ENCODE peak calls at places on chromosomes 7 and 10, in five cellular contexts. V is IMR-90, I is HepG2, Z is GM23338, K is GM23248. W is an unnamed sample.

GRCh38 chr7:80467069-80467468 is 44.8 kb downstream of the GNAT3 start:
- DNase-seq in K (peak), V (peak), Z (no peak), I (no peak), W (no peak)

GRCh38 chr10:78474743-78475142 is 441.1 kb downstream of the RPS24 start:
- DNase-seq in V (no peak), K (no peak), I (no peak), Z (no peak), W (no peak)

GRCh38 chr10:119595715-119596515 is 849 bp downstream of the TIAL1 start:
- DNase-seq in K (peak), I (no peak), Z (peak), V (peak), W (peak)

GRCh38 chr10:122854648-122855047 is 9.0 kb upstream of the CUZD1 start:
- DNase-seq in I (no peak), V (peak), Z (no peak), K (peak), W (peak)

GRCh38 chr7:57423768-57424167 is 26.2 kb upstream of the ZNF716 start:
- DNase-seq in I (no peak), Z (no peak), K (no peak), V (no peak), W (no peak)

GRCh38 chr7:38040831-38041230 is 120.4 kb downstream of the EPDR1 start:
- DNase-seq in V (no peak), I (no peak), K (no peak), Z (no peak), W (no peak)

GRCh38 chr7:122975341-122975740 is 20.2 kb downstream of the TAS2R16 start:
- DNase-seq in Z (no peak), K (peak), V (no peak), I (no peak), W (no peak)

GRCh38 chr7:2200584-2200980 is 32.2 kb downstream of the MAD1L1 start:
- DNase-seq in V (no peak), K (no peak), Z (no peak), I (no peak), W (peak)

GRCh38 chr7:24779283-24779655 is 22.0 kb upstream of the GSDME start:
- DNase-seq in K (no peak), Z (no peak), V (no peak), I (no peak), W (no peak)

GRCh38 chr7:128399991-128400390 is 9.8 kb downstream of the IMPDH1 start:
- DNase-seq in V (no peak), K (no peak), Z (no peak), I (no peak), W (no peak)

GRCh38 chr10:71396084-71396713 is 521 bp upstream of the CDH23 start:
- DNase-seq in V (no peak), I (no peak), K (peak), Z (peak), W (no peak)
- H3K27ac ChIP-seq in V (no peak), I (no peak), K (no peak), Z (no peak), W (no peak)

DNA sequence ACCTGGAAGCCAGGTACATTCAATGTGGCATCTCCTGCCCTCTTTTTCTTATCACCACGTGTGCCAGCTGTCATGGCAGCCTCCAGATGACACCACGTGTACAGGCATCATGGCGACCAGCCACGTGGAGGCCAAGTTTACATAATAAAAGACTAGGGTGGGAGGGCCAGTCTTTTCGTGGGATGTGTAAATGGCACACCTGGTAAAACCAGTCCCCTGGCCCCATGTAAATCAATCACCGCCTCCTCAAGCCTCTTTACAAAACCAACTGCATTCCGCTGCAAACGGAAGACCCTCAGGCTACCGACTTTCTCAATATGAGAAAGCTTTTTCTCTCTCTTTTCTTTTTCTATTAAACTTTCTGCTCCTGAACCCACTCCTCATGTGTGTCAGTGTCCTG is 65.1 kb upstream of the PHF14 start:
- DNase-seq in Z (peak), I (no peak), V (no peak), K (no peak), W (no peak)
- H2AFZ ChIP-seq in Z (no peak), I (no peak), V (no peak), K (no peak), W (no peak)

GRCh38 chr7:138608292-138608691 is 92.9 kb downstream of the SVOPL start:
- DNase-seq in Z (no peak), K (peak), I (no peak), V (peak), W (no peak)
- H3K4me2 ChIP-seq in Z (no peak), K (peak), I (no peak), V (peak), W (peak)

DNA sequence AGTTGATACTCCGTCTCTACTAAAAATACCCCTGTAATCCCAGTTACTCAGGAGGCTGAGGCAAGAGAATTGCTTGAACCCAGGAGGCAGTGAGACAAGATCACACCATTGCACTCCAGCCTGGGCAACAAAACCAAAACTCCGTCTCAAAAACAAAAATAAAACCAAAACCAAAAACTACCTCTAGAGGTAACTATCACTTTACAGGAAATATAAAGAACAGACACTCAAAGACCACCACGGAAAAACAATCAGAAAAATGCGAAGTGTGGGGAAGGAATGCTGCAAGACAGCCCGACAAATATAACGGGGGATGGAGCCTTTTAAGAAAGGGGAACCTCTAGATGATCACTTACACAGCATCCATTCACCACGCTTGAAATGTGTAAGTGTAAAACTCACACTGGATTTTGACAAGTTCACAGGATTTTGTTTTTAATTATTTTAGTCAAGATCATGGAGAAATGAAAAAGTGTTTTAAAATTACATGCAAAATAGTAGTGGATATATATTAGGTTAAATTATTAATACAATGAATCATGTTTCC is 4.2 kb downstream of the HNRNPF start:
- DNase-seq in Z (no peak), I (no peak), V (no peak), K (no peak), W (no peak)
- H3K27ac ChIP-seq in Z (peak), I (peak), V (no peak), K (peak), W (peak)